ENCODE peak calls at places on chromosomes 13 and 19, in six cellular contexts. One of them, this sample, is unnamed.

GRCh38 chr13:44335463-44335862 is 38.2 kb upstream of the SERP2 start:
- DNase-seq in transverse colon: no peak
- DNase-seq in stomach: no peak
- DNase-seq in adrenal gland: no peak
- DNase-seq in A549: no peak
- DNase-seq in body of pancreas: no peak
- DNase-seq in this sample: no peak

GRCh38 chr13:32538234-32538620 is 368 bp downstream of the N4BP2L2 start:
- DNase-seq in transverse colon: no peak
- DNase-seq in stomach: peak; percentile 63
- DNase-seq in adrenal gland: peak; percentile 55
- DNase-seq in A549: peak; percentile 8
- DNase-seq in body of pancreas: peak; percentile 68
- DNase-seq in this sample: no peak

GRCh38 chr19:58354478-58355030 is 1.3 kb upstream of the A1BG start:
- DNase-seq in transverse colon: no peak
- DNase-seq in stomach: no peak
- DNase-seq in adrenal gland: no peak
- DNase-seq in A549: no peak
- DNase-seq in body of pancreas: no peak
- DNase-seq in this sample: no peak

GRCh38 chr19:41870401-41870873 is 6.6 kb upstream of the CD79A start:
- DNase-seq in transverse colon: no peak
- DNase-seq in stomach: no peak
- DNase-seq in adrenal gland: no peak
- DNase-seq in A549: no peak
- DNase-seq in body of pancreas: no peak
- DNase-seq in this sample: no peak

GRCh38 chr13:40609972-40610726 is 56.3 kb downstream of the FOXO1 start:
- DNase-seq in transverse colon: peak; percentile 30
- DNase-seq in stomach: no peak
- DNase-seq in adrenal gland: no peak
- DNase-seq in A549: no peak
- DNase-seq in body of pancreas: no peak
- DNase-seq in this sample: no peak

GRCh38 chr19:34018546-34018945 is 153.8 kb upstream of the LSM14A start:
- DNase-seq in transverse colon: no peak
- DNase-seq in stomach: no peak
- DNase-seq in adrenal gland: no peak
- DNase-seq in A549: no peak
- DNase-seq in body of pancreas: no peak
- DNase-seq in this sample: no peak

GRCh38 chr13:100398360-100398759 is 190.2 kb downstream of the GGACT start:
- DNase-seq in transverse colon: no peak
- DNase-seq in stomach: no peak
- DNase-seq in adrenal gland: no peak
- DNase-seq in A549: no peak
- DNase-seq in body of pancreas: no peak
- DNase-seq in this sample: no peak

GRCh38 chr13:52043675-52044074 is 19.2 kb downstream of the UTP14C start:
- DNase-seq in transverse colon: no peak
- DNase-seq in stomach: no peak
- DNase-seq in adrenal gland: no peak
- DNase-seq in A549: no peak
- DNase-seq in body of pancreas: no peak
- DNase-seq in this sample: no peak

GRCh38 chr13:22937241-22937640 is 243.5 kb upstream of the SGCG start:
- DNase-seq in transverse colon: no peak
- DNase-seq in stomach: no peak
- DNase-seq in adrenal gland: no peak
- DNase-seq in A549: no peak
- DNase-seq in body of pancreas: no peak
- DNase-seq in this sample: no peak

GRCh38 chr13:27826379-27827353 is 34.4 kb downstream of the GSX1 start:
- DNase-seq in transverse colon: peak; percentile 85
- DNase-seq in stomach: peak; percentile 86
- DNase-seq in adrenal gland: peak; percentile 72
- DNase-seq in A549: peak; percentile 66
- DNase-seq in body of pancreas: peak; percentile 88
- DNase-seq in this sample: peak; percentile 69

GRCh38 chr13:46288570-46289259 is 77.0 kb downstream of the LRRC63 start:
- DNase-seq in transverse colon: no peak
- DNase-seq in stomach: no peak
- DNase-seq in adrenal gland: no peak
- DNase-seq in A549: peak; percentile 8
- DNase-seq in body of pancreas: no peak
- DNase-seq in this sample: no peak

GRCh38 chr19:39151209-39151608 is 25.6 kb downstream of the PAK4 start:
- DNase-seq in transverse colon: no peak
- DNase-seq in stomach: no peak
- DNase-seq in adrenal gland: no peak
- DNase-seq in A549: no peak
- DNase-seq in body of pancreas: no peak
- DNase-seq in this sample: no peak

GRCh38 chr13:79966502-79966901 is 374.4 kb downstream of the SPRY2 start:
- DNase-seq in transverse colon: no peak
- DNase-seq in stomach: no peak
- DNase-seq in adrenal gland: no peak
- DNase-seq in A549: no peak
- DNase-seq in body of pancreas: no peak
- DNase-seq in this sample: no peak

GRCh38 chr13:106493569-106493968 is 41.9 kb downstream of the EFNB2 start:
- DNase-seq in transverse colon: no peak
- DNase-seq in stomach: no peak
- DNase-seq in adrenal gland: peak; percentile 27
- DNase-seq in A549: no peak
- DNase-seq in body of pancreas: peak; percentile 25
- DNase-seq in this sample: no peak

GRCh38 chr13:113946409-113947181 is 27.3 kb downstream of the C13orf46 start:
- DNase-seq in transverse colon: no peak
- DNase-seq in stomach: no peak
- DNase-seq in adrenal gland: no peak
- DNase-seq in A549: no peak
- DNase-seq in body of pancreas: no peak
- DNase-seq in this sample: no peak
- TF ChIP-seq POLR2A in transverse colon: no peak
- TF ChIP-seq POLR2A in stomach: no peak
- TF ChIP-seq POLR2A in adrenal gland: no peak
- TF ChIP-seq POLR2A in A549: no peak
- TF ChIP-seq POLR2A in body of pancreas: no peak
- TF ChIP-seq POLR2A in this sample: no peak

GRCh38 chr19:48746120-48746519 is 589 bp downstream of the IZUMO1 start:
- DNase-seq in transverse colon: no peak
- DNase-seq in stomach: no peak
- DNase-seq in adrenal gland: no peak
- DNase-seq in A549: no peak
- DNase-seq in body of pancreas: no peak
- DNase-seq in this sample: no peak
- H3K4me3 ChIP-seq in transverse colon: no peak overlapping the region
- H3K4me3 ChIP-seq in stomach: no peak overlapping the region
- H3K4me3 ChIP-seq in adrenal gland: no peak overlapping the region
- H3K4me3 ChIP-seq in A549: no peak overlapping the region
- H3K4me3 ChIP-seq in body of pancreas: no peak overlapping the region
- H3K4me3 ChIP-seq in this sample: no peak overlapping the region

GRCh38 chr19:1410136-1410786 is 2.9 kb downstream of the DAZAP1 start:
- DNase-seq in transverse colon: no peak
- DNase-seq in stomach: no peak
- DNase-seq in adrenal gland: peak; percentile 58
- DNase-seq in A549: no peak
- DNase-seq in body of pancreas: peak; percentile 67
- DNase-seq in this sample: no peak

GRCh38 chr19:1412323-1412923 is 5.0 kb downstream of the DAZAP1 start:
- DNase-seq in transverse colon: no peak
- DNase-seq in stomach: no peak
- DNase-seq in adrenal gland: no peak
- DNase-seq in A549: no peak
- DNase-seq in body of pancreas: no peak
- DNase-seq in this sample: no peak

GRCh38 chr19:1409204-1410005 is 2.0 kb downstream of the DAZAP1 start:
- DNase-seq in transverse colon: no peak
- DNase-seq in stomach: no peak
- DNase-seq in adrenal gland: no peak
- DNase-seq in A549: no peak
- DNase-seq in body of pancreas: no peak
- DNase-seq in this sample: no peak

GRCh38 chr19:1411255-1412191 is 4.1 kb downstream of the DAZAP1 start:
- DNase-seq in transverse colon: peak; percentile 30
- DNase-seq in stomach: no peak
- DNase-seq in adrenal gland: peak; percentile 83
- DNase-seq in A549: no peak
- DNase-seq in body of pancreas: peak; percentile 46
- DNase-seq in this sample: no peak

GRCh38 chr19:1410789-1411188 is 3.4 kb downstream of the DAZAP1 start:
- DNase-seq in transverse colon: no peak
- DNase-seq in stomach: no peak
- DNase-seq in adrenal gland: no peak
- DNase-seq in A549: no peak
- DNase-seq in body of pancreas: no peak
- DNase-seq in this sample: no peak
- H3K4me1 ChIP-seq in transverse colon: peaks cover 59% of the 10 kb centered on the region
- H3K4me1 ChIP-seq in stomach: peaks cover 90% of the 10 kb centered on the region
- H3K4me1 ChIP-seq in adrenal gland: peaks cover 53% of the 10 kb centered on the region
- H3K4me1 ChIP-seq in A549: peaks cover 27% of the 10 kb centered on the region
- H3K4me1 ChIP-seq in body of pancreas: peaks cover 83% of the 10 kb centered on the region
- H3K4me1 ChIP-seq in this sample: peaks cover 15% of the 10 kb centered on the region

GRCh38 chr19:19623383-19623782 is 4.6 kb downstream of the LPAR2 start:
- DNase-seq in transverse colon: no peak
- DNase-seq in stomach: no peak
- DNase-seq in adrenal gland: no peak
- DNase-seq in A549: no peak
- DNase-seq in body of pancreas: no peak
- DNase-seq in this sample: no peak

GRCh38 chr19:19619849-19620210 is 1.3 kb upstream of the PBX4 start:
- DNase-seq in transverse colon: no peak
- DNase-seq in stomach: no peak
- DNase-seq in adrenal gland: no peak
- DNase-seq in A549: no peak
- DNase-seq in body of pancreas: no peak
- DNase-seq in this sample: no peak

GRCh38 chr19:19619121-19619848 is 798 bp upstream of the PBX4 start:
- DNase-seq in transverse colon: no peak
- DNase-seq in stomach: no peak
- DNase-seq in adrenal gland: no peak
- DNase-seq in A549: no peak
- DNase-seq in body of pancreas: no peak
- DNase-seq in this sample: no peak

GRCh38 chr19:19615086-19615485 is 3.4 kb downstream of the PBX4 start:
- DNase-seq in transverse colon: no peak
- DNase-seq in stomach: no peak
- DNase-seq in adrenal gland: no peak
- DNase-seq in A549: no peak
- DNase-seq in body of pancreas: no peak
- DNase-seq in this sample: no peak

GRCh38 chr19:19618384-19619051 is at the start of gene PBX4:
- DNase-seq in transverse colon: peak; percentile 97
- DNase-seq in stomach: peak; percentile 97
- DNase-seq in adrenal gland: peak; percentile 86
- DNase-seq in A549: peak; percentile 70
- DNase-seq in body of pancreas: peak; percentile 95
- DNase-seq in this sample: peak; percentile 98
- TF ChIP-seq POLR2A in transverse colon: peak; percentile 30
- TF ChIP-seq POLR2A in stomach: no peak
- TF ChIP-seq POLR2A in adrenal gland: no peak
- TF ChIP-seq POLR2A in A549: no peak
- TF ChIP-seq POLR2A in body of pancreas: no peak
- TF ChIP-seq POLR2A in this sample: peak; percentile 57

GRCh38 chr13:75418997-75419396 is 63.0 kb downstream of the TBC1D4 start:
- DNase-seq in transverse colon: no peak
- DNase-seq in stomach: no peak
- DNase-seq in adrenal gland: no peak
- DNase-seq in A549: no peak
- DNase-seq in body of pancreas: no peak
- DNase-seq in this sample: no peak

GRCh38 chr13:75417006-75417384 is 65.0 kb downstream of the TBC1D4 start:
- DNase-seq in transverse colon: no peak
- DNase-seq in stomach: no peak
- DNase-seq in adrenal gland: no peak
- DNase-seq in A549: no peak
- DNase-seq in body of pancreas: no peak
- DNase-seq in this sample: no peak

GRCh38 chr13:75417647-75418046 is 64.3 kb downstream of the TBC1D4 start:
- DNase-seq in transverse colon: no peak
- DNase-seq in stomach: no peak
- DNase-seq in adrenal gland: no peak
- DNase-seq in A549: no peak
- DNase-seq in body of pancreas: peak; percentile 16
- DNase-seq in this sample: no peak

GRCh38 chr13:75419656-75420055 is 62.3 kb downstream of the TBC1D4 start:
- DNase-seq in transverse colon: no peak
- DNase-seq in stomach: no peak
- DNase-seq in adrenal gland: no peak
- DNase-seq in A549: no peak
- DNase-seq in body of pancreas: no peak
- DNase-seq in this sample: no peak

DNA sequence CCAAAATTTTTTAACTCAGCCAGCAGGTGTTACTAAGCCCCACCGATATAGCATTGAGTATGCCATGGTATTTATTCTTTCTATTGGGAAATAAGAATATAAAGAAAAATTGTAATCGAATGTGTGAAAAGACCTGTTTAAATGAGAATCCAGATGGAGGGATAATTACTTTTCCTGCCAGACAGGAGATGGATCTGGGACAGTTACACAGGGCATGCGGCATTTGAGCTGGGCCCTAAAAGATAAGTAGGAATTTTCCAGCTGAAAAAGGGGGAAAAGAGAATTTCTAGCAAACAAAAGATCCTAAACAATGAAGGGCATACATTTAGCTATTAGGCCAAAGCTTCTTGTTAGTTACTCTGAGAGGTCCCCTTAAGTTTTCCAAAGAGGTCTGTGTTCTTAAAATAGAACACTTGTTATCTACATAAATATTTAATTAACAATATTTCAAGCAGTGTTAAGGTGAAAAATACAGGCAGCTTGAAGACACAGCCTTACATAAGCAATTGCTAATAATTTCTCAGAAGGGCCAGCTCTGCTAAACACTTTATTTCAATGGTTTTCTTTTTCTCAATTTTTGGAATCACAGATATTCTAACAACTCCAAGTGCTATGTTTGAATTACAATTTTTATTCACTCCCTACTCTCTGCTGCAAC is 63.7 kb downstream of the TBC1D4 start:
- DNase-seq in transverse colon: no peak
- DNase-seq in stomach: no peak
- DNase-seq in adrenal gland: no peak
- DNase-seq in A549: no peak
- DNase-seq in body of pancreas: no peak
- DNase-seq in this sample: no peak
- H3K4me3 ChIP-seq in transverse colon: no peak overlapping the region
- H3K4me3 ChIP-seq in stomach: no peak overlapping the region
- H3K4me3 ChIP-seq in adrenal gland: no peak overlapping the region
- H3K4me3 ChIP-seq in A549: no peak overlapping the region
- H3K4me3 ChIP-seq in body of pancreas: no peak overlapping the region
- H3K4me3 ChIP-seq in this sample: no peak overlapping the region